ENCODE peak calls at places on chromosomes 4 and X, in four cellular contexts. One of them, this sample, is unnamed.

GRCh38 chr4:106291678-106292077 is 24.3 kb downstream of the TBCK start:
- DNase-seq in left ventricle myocardium inferior: no peak
- DNase-seq in WERI-Rb-1: no peak
- DNase-seq in heart left ventricle: no peak
- DNase-seq in this sample: no peak

GRCh38 chr4:173990126-173990878 is 293.2 kb downstream of the FBXO8 start:
- DNase-seq in left ventricle myocardium inferior: no peak
- DNase-seq in WERI-Rb-1: peak
- DNase-seq in heart left ventricle: no peak
- DNase-seq in this sample: no peak

GRCh38 chr4:164807611-164808010 is 53.7 kb downstream of the SMIM31 start:
- DNase-seq in left ventricle myocardium inferior: no peak
- DNase-seq in WERI-Rb-1: no peak
- DNase-seq in heart left ventricle: no peak
- DNase-seq in this sample: no peak

GRCh38 chr4:48445704-48446103 is 37.4 kb upstream of the SLC10A4 start:
- DNase-seq in left ventricle myocardium inferior: no peak
- DNase-seq in WERI-Rb-1: no peak
- DNase-seq in heart left ventricle: no peak
- DNase-seq in this sample: no peak

GRCh38 chr4:126124817-126125216 is 810.1 kb downstream of the FAT4 start:
- DNase-seq in left ventricle myocardium inferior: no peak
- DNase-seq in WERI-Rb-1: no peak
- DNase-seq in heart left ventricle: no peak
- DNase-seq in this sample: no peak

GRCh38 chrX:115013705-115014104 is 3.7 kb downstream of the IL13RA2 start:
- DNase-seq in left ventricle myocardium inferior: no peak
- DNase-seq in WERI-Rb-1: no peak
- DNase-seq in heart left ventricle: no peak
- DNase-seq in this sample: no peak

GRCh38 chr4:8414377-8414776 is 26.1 kb downstream of the ACOX3 start:
- DNase-seq in left ventricle myocardium inferior: no peak
- DNase-seq in WERI-Rb-1: no peak
- DNase-seq in heart left ventricle: no peak
- DNase-seq in this sample: no peak

GRCh38 chrX:122552291-122552800 is 631.7 kb upstream of the GRIA3 start:
- DNase-seq in left ventricle myocardium inferior: no peak
- DNase-seq in WERI-Rb-1: no peak
- DNase-seq in heart left ventricle: no peak
- DNase-seq in this sample: no peak

GRCh38 chr4:106715825-106716224 is 320.3 kb downstream of the DKK2 start:
- DNase-seq in left ventricle myocardium inferior: no peak
- DNase-seq in WERI-Rb-1: no peak
- DNase-seq in heart left ventricle: no peak
- DNase-seq in this sample: no peak

GRCh38 chr4:163332526-163333405 is at the start of gene NPY1R:
- DNase-seq in left ventricle myocardium inferior: peak
- DNase-seq in WERI-Rb-1: peak
- DNase-seq in heart left ventricle: peak
- DNase-seq in this sample: peak

GRCh38 chr4:121140712-121141111 is 23.4 kb downstream of the TNIP3 start:
- DNase-seq in left ventricle myocardium inferior: no peak
- DNase-seq in WERI-Rb-1: no peak
- DNase-seq in heart left ventricle: no peak
- DNase-seq in this sample: no peak

GRCh38 chrX:108945883-108946523 is 209.6 kb upstream of the IRS4 start:
- DNase-seq in left ventricle myocardium inferior: no peak
- DNase-seq in WERI-Rb-1: no peak
- DNase-seq in heart left ventricle: no peak
- DNase-seq in this sample: no peak

GRCh38 chr4:2800691-2801596 is 8.1 kb downstream of the SH3BP2 start:
- DNase-seq in left ventricle myocardium inferior: peak
- DNase-seq in WERI-Rb-1: peak
- DNase-seq in heart left ventricle: peak
- DNase-seq in this sample: no peak

GRCh38 chrX:118807151-118808017 is 16.2 kb upstream of the ZCCHC12 start:
- DNase-seq in left ventricle myocardium inferior: peak
- DNase-seq in WERI-Rb-1: peak
- DNase-seq in heart left ventricle: no peak
- DNase-seq in this sample: no peak

GRCh38 chr4:187128226-187128625 is 404.6 kb upstream of the FAT1 start:
- DNase-seq in left ventricle myocardium inferior: no peak
- DNase-seq in WERI-Rb-1: no peak
- DNase-seq in heart left ventricle: no peak
- DNase-seq in this sample: no peak

GRCh38 chrX:118603981-118604380 is 108.4 kb downstream of the DOCK11 start:
- DNase-seq in left ventricle myocardium inferior: no peak
- DNase-seq in WERI-Rb-1: peak
- DNase-seq in heart left ventricle: no peak
- DNase-seq in this sample: peak

GRCh38 chrX:153806999-153807575 is 12.6 kb downstream of the SSR4 start:
- DNase-seq in left ventricle myocardium inferior: no peak
- DNase-seq in WERI-Rb-1: no peak
- DNase-seq in heart left ventricle: no peak
- DNase-seq in this sample: no peak

GRCh38 chr4:11436673-11437072 is 8.0 kb upstream of the HS3ST1 start:
- DNase-seq in left ventricle myocardium inferior: no peak
- DNase-seq in WERI-Rb-1: no peak
- DNase-seq in heart left ventricle: no peak
- DNase-seq in this sample: no peak

GRCh38 chr4:121998024-121998423 is 46.2 kb upstream of the TRPC3 start:
- DNase-seq in left ventricle myocardium inferior: no peak
- DNase-seq in WERI-Rb-1: peak
- DNase-seq in heart left ventricle: no peak
- DNase-seq in this sample: no peak

GRCh38 chrX:151975228-151975593 is 735 bp upstream of the GABRE start:
- DNase-seq in left ventricle myocardium inferior: no peak
- DNase-seq in WERI-Rb-1: no peak
- DNase-seq in heart left ventricle: no peak
- DNase-seq in this sample: no peak

GRCh38 chr4:126404549-126404948 is 1089.8 kb downstream of the FAT4 start:
- DNase-seq in left ventricle myocardium inferior: no peak
- DNase-seq in WERI-Rb-1: no peak
- DNase-seq in heart left ventricle: no peak
- DNase-seq in this sample: peak

GRCh38 chr4:151691639-151692442 is 69.0 kb downstream of the GATB start:
- DNase-seq in left ventricle myocardium inferior: peak
- DNase-seq in WERI-Rb-1: no peak
- DNase-seq in heart left ventricle: no peak
- DNase-seq in this sample: no peak

GRCh38 chr4:151690164-151690856 is 70.5 kb downstream of the GATB start:
- DNase-seq in left ventricle myocardium inferior: no peak
- DNase-seq in WERI-Rb-1: peak
- DNase-seq in heart left ventricle: no peak
- DNase-seq in this sample: no peak

GRCh38 chr4:151689211-151689991 is 71.4 kb downstream of the GATB start:
- DNase-seq in left ventricle myocardium inferior: no peak
- DNase-seq in WERI-Rb-1: no peak
- DNase-seq in heart left ventricle: no peak
- DNase-seq in this sample: no peak

GRCh38 chr4:151692443-151692782 is 68.4 kb downstream of the GATB start:
- DNase-seq in left ventricle myocardium inferior: no peak
- DNase-seq in WERI-Rb-1: no peak
- DNase-seq in heart left ventricle: no peak
- DNase-seq in this sample: no peak

DNA sequence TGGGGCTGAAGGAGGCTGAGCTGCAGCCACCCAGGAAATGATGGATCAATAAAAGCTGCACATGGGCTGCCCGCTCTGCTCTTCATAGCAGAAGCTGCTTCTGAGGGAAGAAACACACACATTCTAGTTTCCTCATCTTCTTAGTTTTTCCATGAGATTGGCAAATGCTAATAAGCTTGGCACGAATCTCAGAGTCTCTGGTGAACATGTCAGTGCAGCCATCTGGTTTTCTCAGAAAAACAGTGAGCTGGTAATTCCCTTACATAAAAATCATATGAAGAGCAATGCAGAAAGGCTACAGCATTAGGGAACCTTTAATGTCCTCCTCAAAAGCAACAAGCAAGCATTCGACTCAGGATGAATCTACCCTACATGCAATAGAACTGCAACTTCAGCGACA is 69.9 kb downstream of the GATB start:
- DNase-seq in left ventricle myocardium inferior: no peak
- DNase-seq in WERI-Rb-1: no peak
- DNase-seq in heart left ventricle: no peak
- DNase-seq in this sample: no peak
- H3K4me3 ChIP-seq in left ventricle myocardium inferior: no peak
- H3K4me3 ChIP-seq in WERI-Rb-1: no peak
- H3K4me3 ChIP-seq in heart left ventricle: no peak
- H3K4me3 ChIP-seq in this sample: no peak

GRCh38 chrX:135391734-135392133 is 30.0 kb upstream of the SMIM10L2A start:
- DNase-seq in left ventricle myocardium inferior: no peak
- DNase-seq in WERI-Rb-1: no peak
- DNase-seq in heart left ventricle: no peak
- DNase-seq in this sample: no peak
- TF ChIP-seq CTCF in left ventricle myocardium inferior: no peak
- TF ChIP-seq CTCF in WERI-Rb-1: no peak
- TF ChIP-seq CTCF in heart left ventricle: no peak
- TF ChIP-seq CTCF in this sample: no peak

GRCh38 chr4:1198070-1198844 is 25.9 kb upstream of the SPON2 start:
- DNase-seq in left ventricle myocardium inferior: no peak
- DNase-seq in WERI-Rb-1: no peak
- DNase-seq in heart left ventricle: peak
- DNase-seq in this sample: no peak

GRCh38 chr4:1202526-1203378 is 30.4 kb upstream of the SPON2 start:
- DNase-seq in left ventricle myocardium inferior: no peak
- DNase-seq in WERI-Rb-1: no peak
- DNase-seq in heart left ventricle: peak
- DNase-seq in this sample: no peak

GRCh38 chr4:1201851-1202525 is 29.6 kb upstream of the SPON2 start:
- DNase-seq in left ventricle myocardium inferior: no peak
- DNase-seq in WERI-Rb-1: no peak
- DNase-seq in heart left ventricle: peak
- DNase-seq in this sample: peak

GRCh38 chr4:1200425-1201035 is 28.1 kb upstream of the SPON2 start:
- DNase-seq in left ventricle myocardium inferior: peak
- DNase-seq in WERI-Rb-1: peak
- DNase-seq in heart left ventricle: peak
- DNase-seq in this sample: peak

DNA sequence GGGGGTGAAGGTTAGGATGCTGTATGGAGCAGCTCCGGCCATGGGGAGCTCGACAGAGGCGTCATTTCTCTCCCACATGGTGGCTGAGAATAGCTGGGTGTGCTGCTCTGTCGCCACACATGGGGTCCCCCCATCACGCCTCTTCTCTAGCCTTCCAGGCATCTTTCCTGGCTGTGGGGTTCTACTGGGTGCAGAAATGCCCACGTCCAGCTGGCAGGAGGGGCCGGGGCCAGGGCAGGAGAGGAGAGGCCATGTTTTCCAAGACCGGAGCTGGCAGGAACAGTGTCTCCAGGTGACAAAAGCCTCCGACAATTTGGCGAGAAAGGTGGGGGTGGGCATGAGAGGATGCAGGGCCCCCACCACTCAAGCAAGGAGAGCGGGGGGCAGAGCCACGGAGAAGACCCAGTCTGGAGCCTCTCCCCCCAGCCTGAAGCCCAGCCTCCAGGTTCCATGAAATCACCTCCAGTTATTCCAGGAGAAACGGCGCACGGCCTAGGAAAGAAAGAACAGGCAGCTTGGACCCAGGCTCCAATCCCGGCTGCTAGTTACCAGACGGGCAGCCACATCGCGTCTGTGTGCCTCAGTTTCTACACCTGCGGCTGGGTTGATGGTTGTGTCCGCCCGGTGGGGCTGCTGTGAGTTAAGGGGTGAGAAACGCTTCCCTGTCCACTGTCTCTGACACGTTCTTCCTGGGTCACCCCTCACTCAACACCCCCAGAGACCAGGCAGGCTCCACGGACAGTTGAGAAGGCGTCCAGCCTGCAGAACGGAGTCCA is 27.4 kb upstream of the SPON2 start:
- DNase-seq in left ventricle myocardium inferior: no peak
- DNase-seq in WERI-Rb-1: no peak
- DNase-seq in heart left ventricle: no peak
- DNase-seq in this sample: no peak
- H3K27ac ChIP-seq in left ventricle myocardium inferior: peak
- H3K27ac ChIP-seq in WERI-Rb-1: peak
- H3K27ac ChIP-seq in heart left ventricle: peak
- H3K27ac ChIP-seq in this sample: peak

GRCh38 chr4:78059938-78060337 is 2.8 kb downstream of the FRAS1 start:
- DNase-seq in left ventricle myocardium inferior: no peak
- DNase-seq in WERI-Rb-1: no peak
- DNase-seq in heart left ventricle: no peak
- DNase-seq in this sample: no peak
- H3K4me3 ChIP-seq in left ventricle myocardium inferior: no peak
- H3K4me3 ChIP-seq in WERI-Rb-1: no peak
- H3K4me3 ChIP-seq in heart left ventricle: no peak
- H3K4me3 ChIP-seq in this sample: no peak

DNA sequence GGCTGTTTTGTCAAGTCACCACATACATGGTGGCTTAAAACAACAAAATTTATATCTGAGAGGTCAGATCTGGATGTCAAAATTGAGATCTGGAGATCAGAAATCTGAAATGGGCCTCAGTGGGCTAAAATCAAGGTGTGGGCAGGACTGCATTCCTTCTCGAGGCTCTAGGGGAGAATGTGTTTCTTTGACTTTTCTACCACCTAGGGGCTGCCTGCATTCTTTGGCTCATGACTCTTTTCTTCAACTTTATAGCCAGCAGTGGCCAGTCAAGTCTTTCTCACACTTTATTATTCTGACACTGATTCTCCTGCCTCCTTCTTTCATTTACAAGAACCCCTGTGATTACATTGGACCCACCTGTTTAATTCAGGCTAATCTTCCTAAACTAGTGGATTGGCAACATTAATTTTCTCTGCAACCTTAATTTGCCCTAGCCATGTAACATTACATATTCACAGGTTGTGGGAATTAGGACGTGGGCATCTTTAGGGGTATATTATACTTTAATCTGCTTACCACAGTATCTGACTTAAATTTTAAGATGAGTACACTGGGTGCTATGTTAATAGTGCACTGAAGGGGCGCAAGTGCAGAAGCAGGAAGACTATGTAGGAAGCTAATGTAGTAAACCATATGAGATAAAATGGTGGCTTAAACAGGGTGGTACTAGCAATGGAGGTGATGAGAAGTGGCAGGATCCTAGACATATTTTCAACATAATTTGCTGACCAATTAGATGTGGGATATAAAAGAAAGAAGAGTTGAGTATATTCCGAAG is 188.0 kb downstream of the SLC4A4 start:
- DNase-seq in left ventricle myocardium inferior: no peak
- DNase-seq in WERI-Rb-1: peak
- DNase-seq in heart left ventricle: no peak
- DNase-seq in this sample: no peak
- TF ChIP-seq CTCF in left ventricle myocardium inferior: no peak
- TF ChIP-seq CTCF in WERI-Rb-1: peak
- TF ChIP-seq CTCF in heart left ventricle: no peak
- TF ChIP-seq CTCF in this sample: peak

GRCh38 chr4:84995386-84995785 is 28.9 kb upstream of the WDFY3 start:
- DNase-seq in left ventricle myocardium inferior: no peak
- DNase-seq in WERI-Rb-1: no peak
- DNase-seq in heart left ventricle: no peak
- DNase-seq in this sample: no peak
- H3K27ac ChIP-seq in left ventricle myocardium inferior: no peak
- H3K27ac ChIP-seq in WERI-Rb-1: no peak
- H3K27ac ChIP-seq in heart left ventricle: no peak
- H3K27ac ChIP-seq in this sample: no peak

This sample was measured in AG04450.